ENCODE peak calls at places on chromosomes 1 and 21, in eight cellular contexts. K is colonic mucosa; D is stimulated activated CD8-positive, alpha-beta memory T cell treated with anti-CD3 and anti-CD28 coated beads, Interleukin-7, amount 100 ng/mL, for 1 hour; T is CD8-positive, alpha-beta T cell; C is left ventricle myocardium inferior; J is heart right ventricle; R is MV-4-11; O is tibial artery. X is an unnamed sample.

GRCh38 chr21:14259669-14260458 is 43.9 kb downstream of the RBM11 start:
- DNase-seq in K (peak), D (no peak), T (no peak), C (no peak), J (no peak), R (peak), O (no peak), X (no peak)

GRCh38 chr21:31218830-31219608 is 125.0 kb downstream of the TIAM1 start:
- DNase-seq in K (peak), D (no peak), T (no peak), C (peak), J (peak), R (no peak), O (peak), X (no peak)

GRCh38 chr1:161046574-161047167 is 894 bp upstream of the USF1 start:
- DNase-seq in K (no peak), D (no peak), T (no peak), C (no peak), J (no peak), R (peak), O (no peak), X (peak)

GRCh38 chr1:18635070-18635577 is 4.5 kb downstream of the PAX7 start:
- DNase-seq in K (no peak), D (no peak), T (no peak), C (no peak), J (no peak), R (no peak), O (no peak), X (no peak)

GRCh38 chr21:46190491-46191131 is 6.4 kb upstream of the SPATC1L start:
- DNase-seq in K (peak), D (no peak), T (no peak), C (no peak), J (no peak), R (no peak), O (no peak), X (no peak)

GRCh38 chr1:211654838-211655787 is 20.3 kb downstream of the NEK2 start:
- DNase-seq in K (peak), D (peak), T (peak), C (peak), J (peak), R (peak), O (peak), X (peak)

GRCh38 chr1:221712776-221713431 is 29.0 kb downstream of the DUSP10 start:
- DNase-seq in K (peak), D (peak), T (peak), C (no peak), J (peak), R (peak), O (no peak), X (peak)

GRCh38 chr1:114745351-114745750 is 12.4 kb downstream of the CSDE1 start:
- DNase-seq in K (no peak), D (no peak), T (no peak), C (no peak), J (no peak), R (peak), O (no peak), X (no peak)

GRCh38 chr1:89987170-89987819 is 7.6 kb upstream of the ZNF326 start:
- DNase-seq in K (peak), D (peak), T (peak), C (no peak), J (no peak), R (peak), O (no peak), X (peak)

GRCh38 chr1:85654066-85654782 is 54.0 kb downstream of the ZNHIT6 start:
- DNase-seq in K (no peak), D (no peak), T (no peak), C (no peak), J (no peak), R (no peak), O (no peak), X (no peak)

GRCh38 chr1:203286161-203286984 is 18.9 kb upstream of the BTG2 start:
- DNase-seq in K (peak), D (no peak), T (no peak), C (no peak), J (no peak), R (peak), O (peak), X (peak)

GRCh38 chr1:30783244-30783915 is 25.8 kb upstream of the LAPTM5 start:
- DNase-seq in K (no peak), D (no peak), T (no peak), C (peak), J (peak), R (peak), O (peak), X (peak)

GRCh38 chr1:61757945-61758344 is 15.7 kb downstream of the PATJ start:
- DNase-seq in K (no peak), D (no peak), T (no peak), C (no peak), J (no peak), R (no peak), O (no peak), X (no peak)

GRCh38 chr1:177479600-177479999 is 308.8 kb downstream of the BRINP2 start:
- DNase-seq in K (no peak), D (no peak), T (no peak), C (no peak), J (no peak), R (no peak), O (no peak), X (no peak)

GRCh38 chr21:45590246-45590725 is 48.0 kb upstream of the SLC19A1 start:
- DNase-seq in K (peak), D (peak), T (peak), C (peak), J (peak), R (no peak), O (peak), X (no peak)

GRCh38 chr1:10727703-10728348 is 68.6 kb downstream of the CASZ1 start:
- DNase-seq in K (no peak), D (no peak), T (no peak), C (peak), J (peak), R (no peak), O (no peak), X (no peak)

GRCh38 chr1:25182629-25183028 is 49.7 kb downstream of the SYF2 start:
- DNase-seq in K (no peak), D (no peak), T (no peak), C (no peak), J (no peak), R (no peak), O (no peak), X (no peak)

GRCh38 chr1:166920561-166921475 is 44.8 kb upstream of the TADA1 start:
- DNase-seq in K (peak), D (no peak), T (no peak), C (no peak), J (peak), R (no peak), O (no peak), X (no peak)

GRCh38 chr1:192463661-192464060 is 111.9 kb upstream of the RGS1 start:
- DNase-seq in K (no peak), D (no peak), T (no peak), C (no peak), J (no peak), R (no peak), O (no peak), X (no peak)

GRCh38 chr1:208834346-208835081 is 590.3 kb upstream of the PLXNA2 start:
- DNase-seq in K (no peak), D (no peak), T (no peak), C (no peak), J (no peak), R (no peak), O (no peak), X (no peak)

GRCh38 chr1:2050793-2051682 is 827 bp downstream of the PRKCZ start:
- DNase-seq in K (no peak), D (no peak), T (peak), C (no peak), J (no peak), R (no peak), O (no peak), X (no peak)

GRCh38 chr21:35366348-35367085 is 317.4 kb upstream of the RUNX1 start:
- DNase-seq in K (no peak), D (no peak), T (no peak), C (no peak), J (no peak), R (no peak), O (no peak), X (no peak)

GRCh38 chr1:227949954-227950734 is 2.4 kb upstream of the WNT9A start:
- DNase-seq in K (peak), D (no peak), T (no peak), C (no peak), J (no peak), R (no peak), O (peak), X (no peak)

GRCh38 chr21:38938343-38938742 is 132.6 kb downstream of the ETS2 start:
- DNase-seq in K (no peak), D (no peak), T (no peak), C (no peak), J (no peak), R (peak), O (no peak), X (no peak)

GRCh38 chr1:33972676-33973395 is 109.0 kb downstream of the HMGB4 start:
- DNase-seq in K (no peak), D (no peak), T (no peak), C (peak), J (peak), R (no peak), O (peak), X (no peak)

GRCh38 chr1:45846931-45847330 is 43.5 kb downstream of the MAST2 start:
- DNase-seq in K (no peak), D (no peak), T (no peak), C (no peak), J (no peak), R (no peak), O (no peak), X (no peak)

GRCh38 chr21:17925900-17926299 is 106.7 kb upstream of the C21orf91 start:
- DNase-seq in K (no peak), D (no peak), T (no peak), C (no peak), J (no peak), R (peak), O (no peak), X (no peak)

GRCh38 chr1:75171876-75172275 is 37.7 kb downstream of the LHX8 start:
- DNase-seq in K (no peak), D (no peak), T (no peak), C (no peak), J (no peak), R (no peak), O (no peak), X (no peak)

GRCh38 chr1:18564661-18565060 is 66.0 kb upstream of the PAX7 start:
- DNase-seq in K (no peak), D (no peak), T (no peak), C (no peak), J (no peak), R (no peak), O (no peak), X (no peak)

GRCh38 chr1:16302709-16303627 is 49.3 kb downstream of the FBXO42 start:
- DNase-seq in K (no peak), D (no peak), T (no peak), C (no peak), J (no peak), R (peak), O (no peak), X (no peak)

GRCh38 chr1:226702318-226702956 is 36.6 kb downstream of the ITPKB start:
- DNase-seq in K (no peak), D (no peak), T (peak), C (no peak), J (no peak), R (no peak), O (no peak), X (no peak)

GRCh38 chr1:147073062-147073432 is 99.2 kb downstream of the PRKAB2 start:
- DNase-seq in K (no peak), D (no peak), T (no peak), C (no peak), J (no peak), R (no peak), O (no peak), X (no peak)